ENCODE peak calls at places on chromosome 2, in seven cellular contexts. Q, X, D, N, V, Z and B are unnamed samples.
A peak's percentile ranks its signal among the peaks of the same experiment; 100 is the strongest.

GRCh38 chr2:8346706-8347430 is 335.0 kb upstream of the ID2 start:
- DNase-seq in Q (no peak), X (no peak), D (no peak), N (no peak), V (no peak), Z (no peak), B (no peak)

GRCh38 chr2:227230151-227230550 is 65.7 kb downstream of the COL4A3 start:
- DNase-seq in Q (no peak), X (no peak), D (no peak), N (no peak), V (no peak), Z (no peak), B (no peak)

GRCh38 chr2:157876066-157876770 is at the start of gene ACVR1:
- DNase-seq in Q (peak; percentile 98), X (peak; percentile 56), D (peak; percentile 97), N (peak; percentile 74), V (peak; percentile 98), Z (peak; percentile 94), B (peak; percentile 98)

GRCh38 chr2:223696719-223697118 is 94.6 kb upstream of the SCG2 start:
- DNase-seq in Q (no peak), X (no peak), D (no peak), N (no peak), V (no peak), Z (peak; percentile 52), B (peak; percentile 93)

GRCh38 chr2:64865073-64865830 is 123.9 kb upstream of the SLC1A4 start:
- DNase-seq in Q (peak; percentile 79), X (peak; percentile 46), D (peak; percentile 62), N (peak; percentile 49), V (peak; percentile 80), Z (peak; percentile 67), B (peak; percentile 84)

GRCh38 chr2:51723716-51724115 is 691.8 kb upstream of the NRXN1 start:
- DNase-seq in Q (no peak), X (no peak), D (no peak), N (no peak), V (no peak), Z (no peak), B (no peak)

GRCh38 chr2:29129586-29130281 is 14.5 kb downstream of the CLIP4 start:
- DNase-seq in Q (no peak), X (no peak), D (no peak), N (no peak), V (no peak), Z (no peak), B (peak; percentile 43)

GRCh38 chr2:73021371-73022010 is 50.0 kb downstream of the SFXN5 start:
- DNase-seq in Q (no peak), X (no peak), D (no peak), N (no peak), V (no peak), Z (no peak), B (peak; percentile 7)

GRCh38 chr2:45755585-45756330 is 104.3 kb downstream of the PRKCE start:
- DNase-seq in Q (no peak), X (no peak), D (no peak), N (no peak), V (no peak), Z (no peak), B (no peak)

GRCh38 chr2:193695367-193695766 is 1500.6 kb upstream of the TMEFF2 start:
- DNase-seq in Q (no peak), X (no peak), D (no peak), N (no peak), V (no peak), Z (peak; percentile 55), B (peak; percentile 84)

GRCh38 chr2:207844648-207845047 is 74.9 kb upstream of the FZD5 start:
- DNase-seq in Q (no peak), X (no peak), D (no peak), N (no peak), V (no peak), Z (no peak), B (no peak)

GRCh38 chr2:136932700-136933099 is 167.4 kb downstream of the THSD7B start:
- DNase-seq in Q (no peak), X (no peak), D (no peak), N (no peak), V (no peak), Z (no peak), B (peak; percentile 35)

GRCh38 chr2:237341872-237342271 is 72.1 kb downstream of the COL6A3 start:
- DNase-seq in Q (no peak), X (no peak), D (no peak), N (no peak), V (no peak), Z (no peak), B (peak; percentile 58)

GRCh38 chr2:208373460-208374089 is 33.0 kb upstream of the PTH2R start:
- DNase-seq in Q (no peak), X (no peak), D (peak; percentile 26), N (no peak), V (no peak), Z (peak; percentile 14), B (peak; percentile 73)

GRCh38 chr2:172000696-172001361 is 1.1 kb downstream of the METAP1D start:
- DNase-seq in Q (no peak), X (no peak), D (no peak), N (no peak), V (no peak), Z (no peak), B (peak; percentile 38)